ENCODE peak calls at places on chromosomes 7 and 10, in six cellular contexts. Z is AG09309; W is CD4-positive, alpha-beta T cell; M is Calu3; Y is brain microvascular endothelial cell; A is fibroblast of the aortic adventitia. L is an unnamed sample.
A peak's percentile ranks its signal among the peaks of the same experiment; 100 is the strongest.

GRCh38 chr7:6175642-6176041 is 96.8 kb downstream of the CYTH3 start:
- DNase-seq in Z (peak; percentile 25), W (no peak), M (peak; percentile 42), Y (peak; percentile 53), A (peak; percentile 76), L (no peak)

GRCh38 chr10:12041766-12042408 is 722 bp downstream of the UPF2 start:
- DNase-seq in Z (no peak), W (peak; percentile 1), M (peak; percentile 7), Y (peak; percentile 22), A (peak; percentile 19), L (peak; percentile 26)

GRCh38 chr7:26653430-26653911 is 210.9 kb downstream of the SKAP2 start:
- DNase-seq in Z (no peak), W (no peak), M (peak; percentile 93), Y (no peak), A (peak; percentile 3), L (no peak)

GRCh38 chr7:44131173-44132009 is 8.0 kb upstream of the POLD2 start:
- DNase-seq in Z (no peak), W (no peak), M (no peak), Y (no peak), A (no peak), L (no peak)

GRCh38 chr7:46390042-46390441 is 469.0 kb upstream of the IGFBP3 start:
- DNase-seq in Z (no peak), W (no peak), M (no peak), Y (peak; percentile 25), A (no peak), L (no peak)

GRCh38 chr10:89609730-89610393 is 35.2 kb downstream of the PANK1 start:
- DNase-seq in Z (no peak), W (no peak), M (no peak), Y (no peak), A (no peak), L (peak; percentile 45)

GRCh38 chr10:34906021-34906965 is 91.2 kb upstream of the PARD3 start:
- DNase-seq in Z (no peak), W (no peak), M (no peak), Y (peak; percentile 78), A (no peak), L (no peak)

GRCh38 chr10:4650572-4650971 is 175.4 kb upstream of the AKR1E2 start:
- DNase-seq in Z (peak; percentile 53), W (no peak), M (no peak), Y (peak; percentile 27), A (peak; percentile 52), L (no peak)

GRCh38 chr7:157805716-157806115 is 468.9 kb downstream of the DNAJB6 start:
- DNase-seq in Z (no peak), W (no peak), M (no peak), Y (no peak), A (no peak), L (no peak)

GRCh38 chr10:76285012-76285411 is 853.6 kb downstream of the LRMDA start:
- DNase-seq in Z (peak; percentile 67), W (no peak), M (no peak), Y (peak; percentile 66), A (peak; percentile 91), L (no peak)

GRCh38 chr7:70043139-70043538 is 444.9 kb downstream of the AUTS2 start:
- DNase-seq in Z (no peak), W (no peak), M (no peak), Y (no peak), A (no peak), L (no peak)

GRCh38 chr7:33761440-33762080 is 143.8 kb upstream of the BMPER start:
- DNase-seq in Z (no peak), W (no peak), M (no peak), Y (no peak), A (no peak), L (no peak)

GRCh38 chr7:88147949-88148348 is 71.9 kb downstream of the SRI start:
- DNase-seq in Z (no peak), W (no peak), M (no peak), Y (no peak), A (no peak), L (no peak)

GRCh38 chr10:111113961-111114830 is 37.4 kb downstream of the ADRA2A start:
- DNase-seq in Z (no peak), W (no peak), M (no peak), Y (peak; percentile 6), A (peak; percentile 14), L (no peak)

GRCh38 chr7:79615466-79615865 is 162.0 kb upstream of the MAGI2 start:
- DNase-seq in Z (no peak), W (no peak), M (no peak), Y (no peak), A (peak; percentile 12), L (no peak)

GRCh38 chr10:21935439-21936023 is 68.0 kb downstream of the DNAJC1 start:
- DNase-seq in Z (no peak), W (no peak), M (no peak), Y (no peak), A (no peak), L (no peak)

GRCh38 chr7:31102151-31102972 is 50.3 kb downstream of the ADCYAP1R1 start:
- DNase-seq in Z (no peak), W (no peak), M (no peak), Y (no peak), A (no peak), L (no peak)

GRCh38 chr7:66188645-66189044 is 16.5 kb upstream of the TPST1 start:
- DNase-seq in Z (no peak), W (no peak), M (no peak), Y (no peak), A (no peak), L (no peak)

GRCh38 chr10:44389150-44389549 is 4.3 kb upstream of the CXCL12 start:
- DNase-seq in Z (no peak), W (no peak), M (no peak), Y (no peak), A (no peak), L (no peak)

GRCh38 chr10:25493122-25493893 is 318.5 kb downstream of the GPR158 start:
- DNase-seq in Z (no peak), W (no peak), M (peak; percentile 41), Y (peak; percentile 58), A (peak; percentile 85), L (no peak)

GRCh38 chr10:57844387-57844998 is 423.2 kb downstream of the IPMK start:
- DNase-seq in Z (no peak), W (no peak), M (peak; percentile 14), Y (no peak), A (no peak), L (no peak)

GRCh38 chr7:90738249-90738648 is 142.1 kb downstream of the CDK14 start:
- DNase-seq in Z (no peak), W (no peak), M (no peak), Y (no peak), A (no peak), L (no peak)

GRCh38 chr10:129098517-129098916 is 368.5 kb upstream of the MGMT start:
- DNase-seq in Z (no peak), W (no peak), M (no peak), Y (no peak), A (no peak), L (no peak)

GRCh38 chr7:29748286-29749099 is 57.8 kb upstream of the WIPF3 start:
- DNase-seq in Z (peak; percentile 3), W (no peak), M (peak; percentile 22), Y (peak; percentile 36), A (peak; percentile 72), L (no peak)

GRCh38 chr10:30857803-30858202 is 173.9 kb downstream of the ZNF438 start:
- DNase-seq in Z (peak; percentile 90), W (no peak), M (no peak), Y (no peak), A (peak; percentile 99), L (no peak)

GRCh38 chr7:4247106-4247876 is 434.8 kb upstream of the FOXK1 start:
- DNase-seq in Z (no peak), W (no peak), M (no peak), Y (no peak), A (no peak), L (no peak)

GRCh38 chr10:84267503-84268126 is 22.8 kb downstream of the RGR start:
- DNase-seq in Z (peak; percentile 11), W (peak; percentile 57), M (peak; percentile 56), Y (peak; percentile 56), A (peak; percentile 42), L (peak; percentile 54)
- TF ChIP-seq CTCF in Z (peak; percentile 79), W (peak; percentile 53), M (no peak), Y (peak; percentile 90), A (peak; percentile 66), L (peak; percentile 13)

DNA sequence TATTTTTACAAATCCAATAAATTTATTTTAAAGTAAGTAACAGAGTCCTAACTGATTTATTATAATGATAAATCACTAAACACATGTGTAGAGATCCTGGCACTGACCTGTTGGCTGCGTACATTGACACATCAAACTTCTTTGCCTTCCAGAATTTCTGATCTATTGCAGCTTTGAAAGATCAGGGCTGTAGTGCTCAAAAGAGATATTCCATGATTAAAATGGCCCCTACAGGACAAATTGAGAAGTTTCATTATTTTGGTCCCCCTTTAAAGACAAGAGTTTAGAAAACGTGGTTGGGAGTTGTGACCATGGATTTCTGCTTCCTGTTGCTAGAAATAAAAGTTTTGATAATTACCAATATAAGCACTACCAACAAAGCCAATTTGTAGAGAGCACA is 87.7 kb upstream of the PDK4 start:
- DNase-seq in Z (no peak), W (no peak), M (no peak), Y (peak; percentile 31), A (peak; percentile 50), L (peak; percentile 8)
- TF ChIP-seq CTCF in Z (peak; percentile 42), W (no peak), M (no peak), Y (peak; percentile 50), A (peak; percentile 55), L (no peak)

DNA sequence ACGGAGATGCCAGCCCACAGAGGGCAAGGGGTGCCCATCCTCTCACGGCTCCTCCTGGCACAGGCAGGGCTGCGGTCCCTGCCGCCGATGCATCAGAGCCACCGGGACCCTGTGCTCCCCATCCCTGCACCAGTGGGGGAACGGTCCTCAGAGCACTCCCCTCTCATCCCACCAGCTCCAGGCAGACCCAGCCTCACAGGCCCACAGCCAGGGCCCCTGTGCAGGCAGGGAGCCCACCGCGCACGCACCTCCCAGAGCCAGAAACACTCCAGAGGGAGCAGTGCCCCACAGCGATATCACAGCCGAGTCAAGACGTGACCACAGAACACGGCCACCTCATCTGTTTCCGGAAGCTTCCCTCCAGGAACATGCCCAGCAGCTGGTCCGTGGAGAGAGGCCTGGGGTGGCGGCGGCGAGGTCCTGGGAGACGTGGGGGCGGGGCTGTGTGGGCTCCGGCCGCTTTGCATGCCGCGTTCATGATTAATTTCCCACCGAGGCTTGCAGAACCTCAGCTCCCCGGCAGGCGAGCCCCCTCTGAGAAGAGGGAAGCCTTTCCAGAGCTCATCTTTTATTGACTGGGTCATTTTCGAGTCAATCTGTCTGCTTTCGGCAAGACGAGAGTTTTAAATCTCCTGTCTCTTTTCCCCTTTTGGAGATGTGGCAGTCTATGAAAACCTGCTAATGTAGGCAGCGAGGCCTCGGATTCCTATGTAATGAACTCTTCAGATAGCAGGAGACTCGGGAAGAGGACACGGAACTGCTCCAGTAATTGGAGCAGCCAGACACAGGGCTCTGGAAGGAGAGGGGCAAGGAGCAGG is 242.6 kb downstream of the ELFN1 start:
- DNase-seq in Z (peak; percentile 48), W (no peak), M (no peak), Y (peak; percentile 92), A (peak; percentile 71), L (no peak)
- TF ChIP-seq CTCF in Z (peak; percentile 60), W (no peak), M (no peak), Y (peak; percentile 64), A (peak; percentile 58), L (no peak)

DNA sequence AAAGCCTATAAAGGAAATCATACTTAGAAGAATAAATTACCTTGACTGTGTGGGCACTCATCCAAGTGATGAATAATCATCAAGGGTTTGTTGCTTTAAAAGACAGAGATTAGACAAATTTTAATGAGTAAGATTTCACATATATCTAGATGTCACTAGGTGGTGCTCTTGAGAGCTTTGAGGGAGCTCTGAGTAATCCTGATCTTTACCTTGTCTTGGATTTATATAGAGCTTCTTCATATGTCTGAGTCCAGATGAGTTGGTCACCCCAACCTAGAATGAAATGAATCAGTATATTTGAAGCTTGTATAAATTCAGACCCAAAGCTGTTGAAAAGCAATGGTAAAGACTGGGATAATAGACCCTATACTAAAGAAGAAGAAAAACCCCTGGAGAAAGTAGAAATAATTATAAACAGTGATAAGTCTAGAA is 3.7 kb downstream of the AGR2 start:
- DNase-seq in Z (peak; percentile 45), W (no peak), M (no peak), Y (peak; percentile 51), A (peak; percentile 69), L (peak; percentile 56)
- TF ChIP-seq CTCF in Z (peak; percentile 57), W (peak; percentile 36), M (peak; percentile 49), Y (peak; percentile 59), A (peak; percentile 63), L (no peak)